ENCODE peak calls at places on chromosome 6, in five cellular contexts. F is IMR-90, S is H1, P is A549, C is HepG2. T is an unnamed sample.

GRCh38 chr6:135087403-135087802 is 32.8 kb upstream of the HBS1L start:
- DNase-seq in C (peak; percentile 27), F (no peak), S (no peak), P (no peak), T (no peak)

GRCh38 chr6:73657201-73657600 is 3.4 kb upstream of the SLC17A5 start:
- DNase-seq in S (no peak), F (no peak), P (no peak), C (no peak), T (peak; percentile 59)

GRCh38 chr6:95973976-95974375 is 41.8 kb upstream of the FUT9 start:
- DNase-seq in P (no peak), C (no peak), F (no peak), S (no peak), T (no peak)

GRCh38 chr6:2029130-2029794 is 216.1 kb downstream of the GMDS start:
- DNase-seq in F (no peak), C (no peak), P (no peak), S (no peak), T (no peak)

GRCh38 chr6:80608881-80609280 is 502.4 kb downstream of the BCKDHB start:
- DNase-seq in F (peak; percentile 49), P (no peak), C (no peak), S (no peak), T (no peak)

GRCh38 chr6:139877828-139878405 is 503.5 kb upstream of the CITED2 start:
- DNase-seq in S (no peak), C (no peak), P (no peak), F (no peak), T (no peak)

GRCh38 chr6:132698608-132699007 is 15.2 kb downstream of the VNN1 start:
- DNase-seq in F (no peak), P (no peak), C (no peak), S (no peak), T (no peak)

GRCh38 chr6:134240664-134241431 is 77.1 kb downstream of the SGK1 start:
- DNase-seq in F (no peak), P (no peak), S (no peak), C (no peak), T (no peak)

GRCh38 chr6:134374486-134374885 is 56.6 kb upstream of the SGK1 start:
- DNase-seq in P (no peak), F (peak; percentile 62), C (no peak), S (no peak), T (no peak)

GRCh38 chr6:153038378-153038777 is 35.9 kb upstream of the MTRF1L start:
- DNase-seq in C (no peak), P (no peak), F (peak; percentile 84), S (no peak), T (no peak)

GRCh38 chr6:1335367-1336037 is 23.6 kb downstream of the FOXQ1 start:
- DNase-seq in C (peak; percentile 98), P (no peak), S (no peak), F (peak; percentile 76), T (peak; percentile 87)

GRCh38 chr6:15157479-15157878 is 88.4 kb upstream of the JARID2 start:
- DNase-seq in F (no peak), C (no peak), P (no peak), S (no peak), T (no peak)

GRCh38 chr6:26389349-26389799 is 6.5 kb downstream of the BTN2A2 start:
- DNase-seq in C (no peak), F (no peak), S (no peak), P (no peak), T (no peak)

GRCh38 chr6:115838763-115839401 is 221.8 kb downstream of the FRK start:
- DNase-seq in P (peak; percentile 23), S (peak; percentile 57), F (peak; percentile 13), C (peak; percentile 50), T (peak; percentile 55)

GRCh38 chr6:116139917-116140316 is 14.0 kb upstream of the COL10A1 start:
- DNase-seq in C (peak; percentile 16), S (no peak), F (no peak), P (no peak), T (peak; percentile 15)

GRCh38 chr6:161214722-161215121 is 59.1 kb downstream of the AGPAT4 start:
- DNase-seq in F (no peak), C (no peak), S (no peak), P (no peak), T (no peak)

GRCh38 chr6:161212902-161213301 is 61.0 kb downstream of the AGPAT4 start:
- DNase-seq in P (no peak), F (no peak), S (no peak), C (no peak), T (no peak)

GRCh38 chr6:161216616-161217205 is 57.1 kb downstream of the AGPAT4 start:
- DNase-seq in S (no peak), F (no peak), P (no peak), C (no peak), T (no peak)

GRCh38 chr6:161215876-161216615 is 57.8 kb downstream of the AGPAT4 start:
- DNase-seq in F (peak; percentile 71), P (no peak), S (no peak), C (no peak), T (no peak)

GRCh38 chr6:161215193-161215592 is 58.7 kb downstream of the AGPAT4 start:
- DNase-seq in P (no peak), S (no peak), F (peak; percentile 100), C (peak; percentile 13), T (no peak)
- TF ChIP-seq CEBPB in P (no peak), S (no peak), F (peak; percentile 92), C (no peak), T (no peak)

GRCh38 chr6:42996513-42996912 is 12.1 kb downstream of the PPP2R5D start:
- DNase-seq in F (no peak), S (no peak), C (no peak), P (no peak), T (no peak)
- TF ChIP-seq CEBPB in F (no peak), S (no peak), C (no peak), P (no peak), T (no peak)

DNA sequence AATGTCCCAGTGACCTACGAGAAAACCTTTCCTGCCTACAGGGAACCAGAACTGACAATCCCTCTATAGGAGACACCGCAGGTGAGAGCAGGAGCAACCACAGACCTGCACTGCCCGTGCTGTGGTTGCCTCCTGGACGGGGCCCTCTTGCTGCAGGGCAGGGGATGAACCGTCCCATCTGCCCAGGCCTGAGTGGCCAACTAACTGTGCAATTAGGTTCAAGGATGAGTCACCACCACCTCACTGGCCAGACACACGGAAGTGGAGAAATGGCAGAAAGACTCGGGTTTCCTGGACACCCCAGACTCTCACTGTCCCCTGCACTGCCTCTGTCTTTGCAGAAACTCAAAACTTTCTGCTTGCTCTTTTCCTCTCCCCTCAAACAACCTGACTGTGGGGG is 13.8 kb upstream of the HLA-G start:
- DNase-seq in F (peak; percentile 8), S (peak; percentile 45), P (no peak), C (peak; percentile 17), T (peak; percentile 71)
- TF ChIP-seq CEBPB in F (no peak), S (no peak), P (no peak), C (no peak), T (no peak)

GRCh38 chr6:161486326-161486725 is 212.5 kb upstream of the AGPAT4 start:
- DNase-seq in P (peak; percentile 39), C (no peak), F (peak; percentile 30), S (no peak), T (peak; percentile 41)

GRCh38 chr6:161480416-161481165 is 206.7 kb upstream of the AGPAT4 start:
- DNase-seq in F (no peak), P (no peak), C (no peak), S (no peak), T (no peak)

GRCh38 chr6:161482517-161482903 is 208.6 kb upstream of the AGPAT4 start:
- DNase-seq in F (no peak), C (no peak), P (no peak), S (no peak), T (no peak)

GRCh38 chr6:161477901-161478425 is 204.1 kb upstream of the AGPAT4 start:
- DNase-seq in P (no peak), S (no peak), F (no peak), C (no peak), T (no peak)

DNA sequence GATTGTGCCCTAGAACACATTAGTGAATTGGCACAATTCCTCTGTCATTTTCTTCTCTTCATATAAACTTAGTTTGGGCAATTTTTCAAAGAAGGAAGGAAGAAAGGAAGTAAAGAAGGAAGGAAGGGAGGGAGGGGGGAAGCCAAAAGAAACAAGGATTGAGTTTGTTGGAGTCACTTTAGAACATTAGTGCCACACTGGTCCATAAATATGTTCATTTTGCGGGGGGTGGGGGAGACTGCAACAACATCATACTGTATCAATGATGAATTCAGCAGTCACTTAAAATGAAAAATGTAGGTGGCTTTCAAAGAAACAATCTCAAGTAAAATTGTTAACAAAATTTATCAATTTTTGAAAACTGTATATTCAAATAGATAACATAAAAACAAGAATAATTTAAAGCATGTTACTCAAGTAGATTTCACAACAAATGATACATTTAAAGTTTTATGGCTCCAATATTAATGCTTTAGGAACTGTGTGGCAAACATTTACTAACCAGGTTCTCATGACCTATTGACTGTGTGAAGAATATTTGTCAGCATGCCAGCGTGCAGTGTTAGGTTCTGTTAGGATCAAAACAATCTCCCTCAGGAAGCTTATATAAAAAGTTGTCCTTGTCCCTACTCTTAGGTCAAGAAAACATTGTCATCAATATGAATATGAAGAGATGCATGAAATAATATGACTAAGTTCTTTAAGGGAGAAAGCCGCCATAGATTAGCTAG is 208.1 kb upstream of the AGPAT4 start:
- DNase-seq in S (no peak), F (no peak), P (no peak), C (no peak), T (no peak)
- TF ChIP-seq CEBPB in S (no peak), F (no peak), P (no peak), C (no peak), T (no peak)

GRCh38 chr6:6565488-6565887 is 23.0 kb upstream of the LY86 start:
- DNase-seq in S (no peak), P (no peak), C (no peak), F (no peak), T (no peak)
- TF ChIP-seq CEBPB in S (no peak), P (no peak), C (no peak), F (no peak), T (no peak)

DNA sequence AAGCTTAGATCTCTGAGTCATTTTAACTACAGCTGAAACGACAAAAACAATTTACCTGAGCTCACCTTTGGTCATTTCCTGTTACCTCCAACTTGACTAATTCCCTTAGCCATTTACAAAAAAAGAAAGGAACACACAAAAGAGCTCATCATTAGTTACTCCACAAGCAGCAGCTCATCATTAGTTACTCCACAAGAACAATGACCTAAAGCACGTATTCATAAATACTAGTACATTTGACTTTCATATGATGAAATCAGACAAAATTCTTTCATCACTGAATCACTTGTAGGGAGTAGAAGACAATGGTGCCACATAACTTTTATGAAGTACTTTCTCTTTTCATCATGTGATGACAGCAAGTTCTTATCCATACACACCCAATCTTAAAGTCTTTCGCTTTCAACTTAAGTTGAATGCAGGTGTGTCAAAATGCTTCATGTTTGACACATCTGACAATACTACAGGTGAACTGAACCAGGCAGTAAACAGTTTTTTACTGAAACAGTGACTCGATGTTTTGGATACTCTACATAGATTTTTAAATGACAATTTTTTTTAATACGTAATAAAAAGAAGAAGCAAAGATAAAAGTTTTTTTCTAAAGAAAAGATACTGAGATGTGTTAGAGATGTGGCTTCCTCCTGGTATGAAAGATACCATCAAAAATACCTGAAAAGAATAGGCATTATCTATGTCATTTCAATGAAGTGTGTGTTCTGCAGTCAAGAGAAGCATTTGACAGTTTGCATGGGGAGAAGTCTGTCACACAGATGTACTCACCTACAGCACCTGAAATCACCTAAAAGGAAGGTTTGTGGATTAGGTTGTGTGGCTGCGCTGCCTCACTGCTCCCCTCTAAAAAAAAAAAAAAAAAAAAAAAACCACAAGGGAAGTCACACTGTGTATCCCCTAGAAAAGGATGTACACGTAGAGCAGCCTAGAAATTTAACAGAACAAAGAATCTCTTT is 109.1 kb downstream of the PRDM1 start:
- DNase-seq in F (peak; percentile 68), P (no peak), S (no peak), C (no peak), T (peak; percentile 76)
- TF ChIP-seq CEBPB in F (peak; percentile 68), P (no peak), S (no peak), C (no peak), T (peak; percentile 91)

GRCh38 chr6:4403828-4404227 is 268.5 kb upstream of the ECI2 start:
- DNase-seq in C (no peak), F (no peak), P (no peak), S (no peak), T (no peak)
- TF ChIP-seq CEBPB in C (no peak), F (no peak), P (no peak), S (no peak), T (no peak)